ENCODE peak calls at places on chromosomes 16 and 17, in ten cellular contexts. One of them, this sample, is unnamed.

GRCh38 chr16:20359997-20360396 is 7.5 kb upstream of the UMOD start:
- DNase-seq in fibroblast of lung: no peak
- DNase-seq in adrenal gland: no peak
- DNase-seq in stomach: no peak
- DNase-seq in NT2/D1: no peak
- DNase-seq in lung: no peak
- DNase-seq in colonic mucosa: no peak
- DNase-seq in SK-N-SH: peak; percentile 15
- DNase-seq in ascending aorta: no peak
- DNase-seq in Peyer's patch: no peak
- DNase-seq in this sample: peak; percentile 71

GRCh38 chr16:30110661-30111060 is 2.7 kb downstream of the GDPD3 start:
- DNase-seq in fibroblast of lung: peak; percentile 26
- DNase-seq in adrenal gland: no peak
- DNase-seq in stomach: no peak
- DNase-seq in NT2/D1: peak; percentile 44
- DNase-seq in lung: no peak
- DNase-seq in colonic mucosa: no peak
- DNase-seq in SK-N-SH: no peak
- DNase-seq in ascending aorta: no peak
- DNase-seq in Peyer's patch: no peak
- DNase-seq in this sample: no peak

GRCh38 chr17:43873815-43874214 is 26.8 kb downstream of the CD300LG start:
- DNase-seq in fibroblast of lung: no peak
- DNase-seq in adrenal gland: no peak
- DNase-seq in stomach: no peak
- DNase-seq in NT2/D1: no peak
- DNase-seq in lung: no peak
- DNase-seq in colonic mucosa: no peak
- DNase-seq in SK-N-SH: no peak
- DNase-seq in ascending aorta: no peak
- DNase-seq in Peyer's patch: no peak
- DNase-seq in this sample: no peak

GRCh38 chr17:7589204-7589868 is 558 bp downstream of the SOX15 start:
- DNase-seq in fibroblast of lung: peak; percentile 85
- DNase-seq in adrenal gland: peak; percentile 83
- DNase-seq in stomach: peak; percentile 86
- DNase-seq in NT2/D1: no peak
- DNase-seq in lung: peak; percentile 78
- DNase-seq in colonic mucosa: peak; percentile 82
- DNase-seq in SK-N-SH: peak; percentile 91
- DNase-seq in ascending aorta: peak; percentile 92
- DNase-seq in Peyer's patch: peak; percentile 88
- DNase-seq in this sample: peak; percentile 96

GRCh38 chr17:41987642-41988041 is 21.0 kb downstream of the CNP start:
- DNase-seq in fibroblast of lung: no peak
- DNase-seq in adrenal gland: no peak
- DNase-seq in stomach: no peak
- DNase-seq in NT2/D1: no peak
- DNase-seq in lung: no peak
- DNase-seq in colonic mucosa: no peak
- DNase-seq in SK-N-SH: no peak
- DNase-seq in ascending aorta: peak; percentile 22
- DNase-seq in Peyer's patch: no peak
- DNase-seq in this sample: no peak

GRCh38 chr17:20944014-20944905 is 98.6 kb downstream of the USP22 start:
- DNase-seq in fibroblast of lung: no peak
- DNase-seq in adrenal gland: peak; percentile 74
- DNase-seq in stomach: peak; percentile 86
- DNase-seq in NT2/D1: peak; percentile 23
- DNase-seq in lung: peak; percentile 58
- DNase-seq in colonic mucosa: peak; percentile 65
- DNase-seq in SK-N-SH: no peak
- DNase-seq in ascending aorta: no peak
- DNase-seq in Peyer's patch: peak; percentile 70
- DNase-seq in this sample: peak; percentile 63

GRCh38 chr17:72985882-72986720 is 106.4 kb downstream of the SLC39A11 start:
- DNase-seq in fibroblast of lung: peak; percentile 84
- DNase-seq in adrenal gland: peak; percentile 48
- DNase-seq in stomach: peak; percentile 75
- DNase-seq in NT2/D1: peak; percentile 56
- DNase-seq in lung: peak; percentile 58
- DNase-seq in colonic mucosa: peak; percentile 76
- DNase-seq in SK-N-SH: peak; percentile 85
- DNase-seq in ascending aorta: peak; percentile 72
- DNase-seq in Peyer's patch: no peak
- DNase-seq in this sample: peak; percentile 83

GRCh38 chr16:12059216-12059769 is 82.8 kb downstream of the SNX29 start:
- DNase-seq in fibroblast of lung: no peak
- DNase-seq in adrenal gland: no peak
- DNase-seq in stomach: no peak
- DNase-seq in NT2/D1: no peak
- DNase-seq in lung: no peak
- DNase-seq in colonic mucosa: no peak
- DNase-seq in SK-N-SH: peak; percentile 49
- DNase-seq in ascending aorta: no peak
- DNase-seq in Peyer's patch: no peak
- DNase-seq in this sample: no peak

GRCh38 chr17:1177099-1177996 is 2.4 kb downstream of the ABR start:
- DNase-seq in fibroblast of lung: peak; percentile 25
- DNase-seq in adrenal gland: peak; percentile 71
- DNase-seq in stomach: no peak
- DNase-seq in NT2/D1: no peak
- DNase-seq in lung: no peak
- DNase-seq in colonic mucosa: no peak
- DNase-seq in SK-N-SH: peak; percentile 64
- DNase-seq in ascending aorta: no peak
- DNase-seq in Peyer's patch: no peak
- DNase-seq in this sample: no peak

GRCh38 chr16:30837904-30838303 is 50.9 kb upstream of the ZNF629 start:
- DNase-seq in fibroblast of lung: no peak
- DNase-seq in adrenal gland: no peak
- DNase-seq in stomach: no peak
- DNase-seq in NT2/D1: no peak
- DNase-seq in lung: no peak
- DNase-seq in colonic mucosa: no peak
- DNase-seq in SK-N-SH: no peak
- DNase-seq in ascending aorta: no peak
- DNase-seq in Peyer's patch: no peak
- DNase-seq in this sample: no peak

GRCh38 chr16:58863042-58863441 is 128.9 kb upstream of the GOT2 start:
- DNase-seq in fibroblast of lung: no peak
- DNase-seq in adrenal gland: no peak
- DNase-seq in stomach: no peak
- DNase-seq in NT2/D1: no peak
- DNase-seq in lung: no peak
- DNase-seq in colonic mucosa: no peak
- DNase-seq in SK-N-SH: no peak
- DNase-seq in ascending aorta: no peak
- DNase-seq in Peyer's patch: no peak
- DNase-seq in this sample: no peak

GRCh38 chr17:50440172-50440837 is 14.3 kb downstream of the ACSF2 start:
- DNase-seq in fibroblast of lung: no peak
- DNase-seq in adrenal gland: no peak
- DNase-seq in stomach: peak; percentile 87
- DNase-seq in NT2/D1: no peak
- DNase-seq in lung: peak; percentile 57
- DNase-seq in colonic mucosa: peak; percentile 73
- DNase-seq in SK-N-SH: no peak
- DNase-seq in ascending aorta: no peak
- DNase-seq in Peyer's patch: peak; percentile 73
- DNase-seq in this sample: no peak

GRCh38 chr16:1493746-1494094 is 560 bp downstream of the TELO2 start:
- DNase-seq in fibroblast of lung: no peak
- DNase-seq in adrenal gland: no peak
- DNase-seq in stomach: no peak
- DNase-seq in NT2/D1: no peak
- DNase-seq in lung: no peak
- DNase-seq in colonic mucosa: no peak
- DNase-seq in SK-N-SH: no peak
- DNase-seq in ascending aorta: no peak
- DNase-seq in Peyer's patch: no peak
- DNase-seq in this sample: no peak

GRCh38 chr17:38693700-38694329 is 11.3 kb upstream of the MLLT6 start:
- DNase-seq in fibroblast of lung: peak; percentile 85
- DNase-seq in adrenal gland: peak; percentile 99
- DNase-seq in stomach: peak; percentile 71
- DNase-seq in NT2/D1: no peak
- DNase-seq in lung: peak; percentile 67
- DNase-seq in colonic mucosa: peak; percentile 76
- DNase-seq in SK-N-SH: peak; percentile 78
- DNase-seq in ascending aorta: peak; percentile 88
- DNase-seq in Peyer's patch: no peak
- DNase-seq in this sample: no peak

GRCh38 chr17:76558210-76559095 is 18.6 kb downstream of the PRCD start:
- DNase-seq in fibroblast of lung: peak; percentile 55
- DNase-seq in adrenal gland: no peak
- DNase-seq in stomach: no peak
- DNase-seq in NT2/D1: no peak
- DNase-seq in lung: no peak
- DNase-seq in colonic mucosa: peak; percentile 52
- DNase-seq in SK-N-SH: peak; percentile 69
- DNase-seq in ascending aorta: no peak
- DNase-seq in Peyer's patch: no peak
- DNase-seq in this sample: peak; percentile 39

GRCh38 chr17:40129498-40129897 is 7.7 kb downstream of the MSL1 start:
- DNase-seq in fibroblast of lung: no peak
- DNase-seq in adrenal gland: no peak
- DNase-seq in stomach: no peak
- DNase-seq in NT2/D1: no peak
- DNase-seq in lung: no peak
- DNase-seq in colonic mucosa: no peak
- DNase-seq in SK-N-SH: no peak
- DNase-seq in ascending aorta: no peak
- DNase-seq in Peyer's patch: no peak
- DNase-seq in this sample: no peak
- H3K4me3 ChIP-seq in fibroblast of lung: no peak overlapping the region
- H3K4me3 ChIP-seq in adrenal gland: no peak overlapping the region
- H3K4me3 ChIP-seq in stomach: no peak overlapping the region
- H3K4me3 ChIP-seq in NT2/D1: no peak overlapping the region
- H3K4me3 ChIP-seq in lung: no peak overlapping the region
- H3K4me3 ChIP-seq in colonic mucosa: no peak overlapping the region
- H3K4me3 ChIP-seq in SK-N-SH: no peak overlapping the region
- H3K4me3 ChIP-seq in ascending aorta: no peak overlapping the region
- H3K4me3 ChIP-seq in Peyer's patch: no peak overlapping the region
- H3K4me3 ChIP-seq in this sample: no peak overlapping the region

DNA sequence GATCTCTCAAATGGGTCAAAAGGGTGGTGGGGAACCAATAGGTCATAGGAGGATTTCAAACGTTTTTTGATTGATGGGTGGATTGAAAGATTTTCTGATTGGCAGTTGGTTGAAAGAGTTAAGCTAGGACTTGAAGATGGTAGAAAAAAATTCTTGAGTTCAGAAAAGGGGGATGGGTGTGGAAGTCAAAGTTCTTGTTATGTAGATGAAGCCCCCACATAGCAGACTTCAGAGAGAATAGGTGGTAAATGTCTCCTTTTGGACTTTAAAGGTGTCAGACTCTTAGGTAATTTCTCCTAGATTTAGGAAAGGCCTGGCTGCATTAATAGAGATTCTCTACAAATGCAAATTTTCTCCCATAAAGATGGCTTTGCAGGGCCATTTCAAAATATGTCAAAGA is 163.3 kb downstream of the HS3ST4 start:
- DNase-seq in fibroblast of lung: no peak
- DNase-seq in adrenal gland: no peak
- DNase-seq in stomach: no peak
- DNase-seq in NT2/D1: peak; percentile 68
- DNase-seq in lung: no peak
- DNase-seq in colonic mucosa: no peak
- DNase-seq in SK-N-SH: no peak
- DNase-seq in ascending aorta: no peak
- DNase-seq in Peyer's patch: no peak
- DNase-seq in this sample: no peak
- H3K36me3 ChIP-seq in fibroblast of lung: no peaks in the 10 kb centered on the region
- H3K36me3 ChIP-seq in adrenal gland: no peaks in the 10 kb centered on the region
- H3K36me3 ChIP-seq in stomach: no peaks in the 10 kb centered on the region
- H3K36me3 ChIP-seq in NT2/D1: no peaks in the 10 kb centered on the region
- H3K36me3 ChIP-seq in lung: no peaks in the 10 kb centered on the region
- H3K36me3 ChIP-seq in colonic mucosa: no peaks in the 10 kb centered on the region
- H3K36me3 ChIP-seq in SK-N-SH: no peaks in the 10 kb centered on the region
- H3K36me3 ChIP-seq in ascending aorta: no peaks in the 10 kb centered on the region
- H3K36me3 ChIP-seq in Peyer's patch: no peaks in the 10 kb centered on the region
- H3K36me3 ChIP-seq in this sample: no peaks in the 10 kb centered on the region

DNA sequence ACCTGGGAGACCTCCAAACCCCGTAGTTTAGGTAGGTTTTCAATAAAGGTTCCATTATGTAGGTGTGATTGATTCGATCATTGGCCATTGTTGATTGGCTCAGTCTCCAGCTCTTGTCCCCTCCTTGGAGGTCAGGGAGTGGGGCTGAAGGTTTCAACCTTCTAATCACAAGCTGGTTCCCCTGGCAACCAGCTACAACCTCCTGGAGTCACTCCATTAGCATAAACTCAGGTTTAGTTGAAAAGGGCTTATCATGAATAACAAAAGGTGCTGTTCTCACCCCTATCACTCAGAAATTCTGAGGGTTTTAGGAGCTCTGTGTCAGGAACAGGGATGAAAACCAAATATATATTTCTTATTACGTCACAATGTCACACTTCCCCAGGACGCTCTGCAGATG is 28.5 kb downstream of the TMEM132E start:
- DNase-seq in fibroblast of lung: no peak
- DNase-seq in adrenal gland: no peak
- DNase-seq in stomach: no peak
- DNase-seq in NT2/D1: peak; percentile 74
- DNase-seq in lung: no peak
- DNase-seq in colonic mucosa: no peak
- DNase-seq in SK-N-SH: no peak
- DNase-seq in ascending aorta: no peak
- DNase-seq in Peyer's patch: no peak
- DNase-seq in this sample: peak; percentile 78
- H3K27me3 ChIP-seq in fibroblast of lung: no peaks in the 10 kb centered on the region
- H3K27me3 ChIP-seq in adrenal gland: peaks cover 7% of the 10 kb centered on the region
- H3K27me3 ChIP-seq in stomach: peaks cover 28% of the 10 kb centered on the region
- H3K27me3 ChIP-seq in NT2/D1: peaks cover 25% of the 10 kb centered on the region
- H3K27me3 ChIP-seq in lung: peaks cover 5% of the 10 kb centered on the region
- H3K27me3 ChIP-seq in colonic mucosa: no peaks in the 10 kb centered on the region
- H3K27me3 ChIP-seq in SK-N-SH: no peaks in the 10 kb centered on the region
- H3K27me3 ChIP-seq in ascending aorta: no peaks in the 10 kb centered on the region
- H3K27me3 ChIP-seq in Peyer's patch: no peaks in the 10 kb centered on the region
- H3K27me3 ChIP-seq in this sample: no peaks in the 10 kb centered on the region

DNA sequence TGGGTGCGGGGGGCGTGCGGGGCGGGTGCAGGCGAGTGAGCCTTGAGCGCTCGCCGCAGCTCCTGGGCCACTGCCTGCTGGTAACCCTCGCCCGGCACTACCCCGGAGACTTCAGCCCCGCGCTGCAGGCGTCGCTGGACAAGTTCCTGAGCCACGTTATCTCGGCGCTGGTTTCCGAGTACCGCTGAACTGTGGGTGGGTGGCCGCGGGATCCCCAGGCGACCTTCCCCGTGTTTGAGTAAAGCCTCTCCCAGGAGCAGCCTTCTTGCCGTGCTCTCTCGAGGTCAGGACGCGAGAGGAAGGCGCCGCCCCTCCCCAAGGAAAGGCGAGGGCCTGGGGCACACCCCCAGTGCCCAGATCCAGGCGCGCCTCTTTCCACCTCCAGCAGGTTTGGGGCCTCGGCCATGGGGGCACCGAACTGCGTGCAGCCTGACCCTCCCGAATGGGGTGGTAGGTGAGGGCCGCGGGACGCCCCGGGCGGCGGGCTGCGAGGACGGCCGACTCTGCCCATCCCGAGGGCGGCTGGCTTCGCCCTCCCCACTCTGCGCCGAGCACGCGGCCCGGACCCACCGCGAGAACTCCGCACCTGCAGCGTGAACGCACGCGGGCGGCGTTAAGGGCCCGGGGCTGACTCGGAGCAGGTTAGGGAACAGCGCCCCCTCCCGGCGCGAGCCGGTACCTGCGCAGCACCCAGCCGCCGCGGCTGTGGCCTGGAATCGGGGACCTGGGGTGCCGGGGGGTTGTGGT is 835 bp downstream of the HBQ1 start:
- DNase-seq in fibroblast of lung: peak; percentile 57
- DNase-seq in adrenal gland: peak; percentile 62
- DNase-seq in stomach: peak; percentile 84
- DNase-seq in NT2/D1: peak; percentile 81
- DNase-seq in lung: peak; percentile 70
- DNase-seq in colonic mucosa: peak; percentile 79
- DNase-seq in SK-N-SH: peak; percentile 95
- DNase-seq in ascending aorta: peak; percentile 82
- DNase-seq in Peyer's patch: peak; percentile 88
- DNase-seq in this sample: peak; percentile 99
- H3K4me3 ChIP-seq in fibroblast of lung: no peak overlapping the region
- H3K4me3 ChIP-seq in adrenal gland: no peak overlapping the region
- H3K4me3 ChIP-seq in stomach: peak overlapping the region; percentile 18
- H3K4me3 ChIP-seq in NT2/D1: peak overlapping the region; percentile 72
- H3K4me3 ChIP-seq in lung: no peak overlapping the region
- H3K4me3 ChIP-seq in colonic mucosa: peak overlapping the region; percentile 20
- H3K4me3 ChIP-seq in SK-N-SH: peak overlapping the region; percentile 56
- H3K4me3 ChIP-seq in ascending aorta: peak overlapping the region; percentile 46
- H3K4me3 ChIP-seq in Peyer's patch: peak overlapping the region; percentile 38
- H3K4me3 ChIP-seq in this sample: peak overlapping the region; percentile 39